ENCODE peak calls at places on chromosome 22, in five cellular contexts. E is pancreas, D is heart right ventricle, L is HCT116, F is uterus. P is an unnamed sample. For H3K9me3, the result is how much of the 10 kb centered on the place peaks cover.

GRCh38 chr22:40452730-40453487 is 82.5 kb downstream of the SGSM3 start:
- DNase-seq in E (no peak), D (no peak), L (no peak), F (no peak), P (no peak)

GRCh38 chr22:21861290-21861848 is 6.1 kb downstream of the MAPK1 start:
- DNase-seq in E (no peak), D (no peak), L (no peak), F (no peak), P (no peak)

GRCh38 chr22:36449776-36450175 is 31.7 kb downstream of the TXN2 start:
- DNase-seq in E (no peak), D (no peak), L (no peak), F (no peak), P (no peak)

GRCh38 chr22:41030891-41031290 is 61.5 kb upstream of the EP300 start:
- DNase-seq in E (no peak), D (no peak), L (no peak), F (no peak), P (no peak)

GRCh38 chr22:45917700-45918454 is 59.1 kb downstream of the WNT7B start:
- DNase-seq in E (no peak), D (no peak), L (no peak), F (no peak), P (no peak)

GRCh38 chr22:42820075-42820763 is 36.9 kb downstream of the ARFGAP3 start:
- DNase-seq in E (no peak), D (no peak), L (no peak), F (no peak), P (no peak)

GRCh38 chr22:46003271-46004091 is 26.5 kb upstream of the WNT7B start:
- DNase-seq in E (no peak), D (no peak), L (no peak), F (no peak), P (peak)

GRCh38 chr22:42309865-42310264 is 39.4 kb upstream of the TCF20 start:
- DNase-seq in E (no peak), D (no peak), L (no peak), F (no peak), P (no peak)

GRCh38 chr22:23233084-23233501 is 52.8 kb downstream of the BCR start:
- DNase-seq in E (no peak), D (no peak), L (no peak), F (no peak), P (no peak)

GRCh38 chr22:17120281-17120680 is 879 bp downstream of the TMEM121B start:
- DNase-seq in E (peak), D (peak), L (no peak), F (no peak), P (peak)

GRCh38 chr22:22167791-22168189 is 76.8 kb upstream of the VPREB1 start:
- DNase-seq in E (no peak), D (no peak), L (no peak), F (no peak), P (no peak)

GRCh38 chr22:20319041-20319744 is 667 bp downstream of the DGCR6L start:
- DNase-seq in E (no peak), D (no peak), L (no peak), F (no peak), P (peak)

GRCh38 chr22:36286096-36286957 is 33.4 kb downstream of the APOL1 start:
- DNase-seq in E (no peak), D (peak), L (peak), F (peak), P (peak)

GRCh38 chr22:50473855-50474671 is 772 bp downstream of the SBF1 start:
- DNase-seq in E (no peak), D (no peak), L (no peak), F (no peak), P (peak)

GRCh38 chr22:49270595-49271368 is 556.9 kb downstream of the BRD1 start:
- DNase-seq in E (peak), D (no peak), L (no peak), F (no peak), P (no peak)

GRCh38 chr22:20239063-20239950 is 28.8 kb downstream of the RTN4R start:
- DNase-seq in E (no peak), D (peak), L (no peak), F (peak), P (no peak)

DNA sequence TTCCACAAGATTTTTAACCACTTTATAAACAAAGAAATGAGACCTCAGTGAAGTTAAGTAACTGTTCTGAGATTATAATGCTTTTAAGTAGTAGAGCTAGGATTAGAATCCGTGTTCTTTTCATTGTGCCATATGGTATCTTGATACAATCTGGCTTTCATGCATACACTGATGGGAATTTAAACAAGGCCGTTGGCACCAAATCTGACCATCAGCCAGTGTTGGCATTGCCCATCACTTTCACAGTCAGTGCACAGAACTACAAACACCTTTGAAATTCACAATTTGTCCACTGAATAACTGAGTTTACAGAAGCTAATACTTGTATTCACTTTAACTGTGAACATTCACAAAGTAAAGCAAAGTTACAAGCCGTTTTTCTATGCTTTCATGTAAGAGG is 1228.0 kb downstream of the TBC1D22A start:
- DNase-seq in E (no peak), D (no peak), L (no peak), F (no peak), P (no peak)
- H3K9me3 ChIP-seq in E (under half), D (under half), L (under half), F (under half), P (under half)

GRCh38 chr22:39144101-39144815 is 8.2 kb downstream of the CBX7 start:
- DNase-seq in E (peak), D (peak), L (no peak), F (no peak), P (peak)
- H3K4me3 ChIP-seq in E (peak), D (peak), L (no peak), F (peak), P (peak)

GRCh38 chr22:30294066-30294465 is 4.8 kb upstream of the CASTOR1 start:
- DNase-seq in E (no peak), D (no peak), L (no peak), F (no peak), P (no peak)

GRCh38 chr22:30290318-30290678 is 993 bp upstream of the CASTOR1 start:
- DNase-seq in E (no peak), D (peak), L (no peak), F (peak), P (no peak)

GRCh38 chr22:30290679-30291333 is 1.5 kb upstream of the CASTOR1 start:
- DNase-seq in E (peak), D (peak), L (no peak), F (peak), P (peak)

GRCh38 chr22:30291334-30291892 is 2.1 kb upstream of the CASTOR1 start:
- DNase-seq in E (no peak), D (no peak), L (no peak), F (no peak), P (no peak)

GRCh38 chr22:30292069-30292970 is 3.0 kb upstream of the CASTOR1 start:
- DNase-seq in E (no peak), D (no peak), L (no peak), F (no peak), P (no peak)
- H3K9me3 ChIP-seq in E (under half), D (under half), L (under half), F (under half), P (under half)

DNA sequence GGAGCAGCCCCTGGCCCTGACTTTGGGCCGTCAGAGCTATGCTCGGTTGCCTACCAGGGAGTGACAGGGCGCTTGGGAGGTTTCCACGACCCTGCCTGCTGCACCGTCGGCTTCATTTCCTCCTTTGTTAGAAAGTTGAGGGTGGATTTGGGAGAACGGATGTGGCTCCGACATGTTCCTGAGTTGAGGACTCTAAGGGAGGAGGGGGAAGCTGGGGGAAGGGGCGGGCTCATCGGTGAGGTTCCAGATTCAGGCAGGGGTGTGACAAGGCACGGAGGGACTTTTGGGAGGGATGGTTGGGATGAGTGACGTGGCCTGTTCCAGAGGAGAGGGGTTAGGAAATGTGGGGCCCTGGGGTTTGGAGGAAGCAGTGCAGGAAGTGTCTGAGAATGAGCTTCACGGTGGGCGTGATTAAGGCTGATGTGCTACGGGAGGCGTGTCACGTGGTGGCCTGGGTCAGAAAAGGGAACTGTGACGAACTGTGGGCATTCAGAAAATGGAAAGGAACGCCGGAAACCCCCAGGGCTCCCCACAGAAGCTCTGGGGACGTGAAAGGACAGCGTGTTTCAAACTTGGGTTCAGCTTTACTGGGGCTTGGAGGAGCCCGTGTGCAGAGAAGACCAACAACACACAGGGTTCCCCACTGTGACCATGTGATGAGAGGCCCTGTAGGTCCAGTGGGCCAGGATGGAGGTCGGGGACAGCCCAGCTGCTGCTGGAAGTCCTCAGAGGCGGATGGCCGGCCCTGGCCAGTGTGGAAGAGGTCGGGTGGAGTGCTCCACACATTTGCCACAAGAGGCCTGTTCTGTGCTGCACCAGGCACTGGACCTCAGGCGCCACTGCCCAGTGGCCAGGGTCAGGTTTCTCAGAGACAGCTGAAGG is 2.8 kb downstream of the PARVB start:
- DNase-seq in E (peak), D (peak), L (no peak), F (peak), P (peak)
- H3K4me3 ChIP-seq in E (no peak), D (peak), L (no peak), F (no peak), P (peak)

GRCh38 chr22:25766418-25766817 is 24.4 kb downstream of the MYO18B start:
- DNase-seq in E (no peak), D (no peak), L (no peak), F (no peak), P (no peak)
- H3K9me3 ChIP-seq in E (under half), D (under half), L (under half), F (under half), P (under half)

GRCh38 chr22:19149047-19149883 is 827 bp downstream of the GSC2 start:
- DNase-seq in E (no peak), D (no peak), L (no peak), F (no peak), P (no peak)
- H3K4me3 ChIP-seq in E (no peak), D (peak), L (no peak), F (peak), P (no peak)